ENCODE peak calls at places on chromosomes 2 and 18, in five cellular contexts. V, F, A, S and D are unnamed samples.
A peak's percentile ranks its signal among the peaks of the same experiment; 100 is the strongest.

GRCh38 chr2:168401048-168401556 is 55.0 kb upstream of the CERS6 start:
- DNase-seq in V (no peak), F (no peak), A (no peak), S (no peak), D (no peak)

GRCh38 chr2:9536504-9536903 is 19.1 kb downstream of the ADAM17 start:
- DNase-seq in V (no peak), F (no peak), A (no peak), S (no peak), D (no peak)

GRCh38 chr2:85131116-85131515 is 2.1 kb upstream of the TCF7L1 start:
- DNase-seq in V (no peak), F (no peak), A (no peak), S (no peak), D (no peak)

GRCh38 chr2:45289018-45289417 is 279.8 kb upstream of the SIX2 start:
- DNase-seq in V (no peak), F (no peak), A (no peak), S (no peak), D (no peak)

GRCh38 chr18:26088482-26088881 is 1.9 kb downstream of the SS18 start:
- DNase-seq in V (no peak), F (no peak), A (no peak), S (no peak), D (no peak)

GRCh38 chr2:210210185-210210584 is 15.1 kb downstream of the ACADL start:
- DNase-seq in V (no peak), F (no peak), A (no peak), S (no peak), D (no peak)

GRCh38 chr2:212402316-212402715 is 136.3 kb downstream of the ERBB4 start:
- DNase-seq in V (no peak), F (no peak), A (no peak), S (no peak), D (no peak)

GRCh38 chr2:62178741-62179271 is 17.1 kb upstream of the B3GNT2 start:
- DNase-seq in V (no peak), F (peak; percentile 13), A (no peak), S (no peak), D (no peak)

GRCh38 chr18:7856099-7856498 is 289.0 kb downstream of the PTPRM start:
- DNase-seq in V (no peak), F (no peak), A (no peak), S (no peak), D (no peak)

GRCh38 chr2:71506222-71506621 is 52.9 kb downstream of the DYSF start:
- DNase-seq in V (no peak), F (no peak), A (no peak), S (no peak), D (no peak)

GRCh38 chr2:19810148-19810547 is 91.6 kb downstream of the TTC32 start:
- DNase-seq in V (no peak), F (no peak), A (no peak), S (no peak), D (no peak)

GRCh38 chr2:3610415-3610814 is 15.5 kb downstream of the COLEC11 start:
- DNase-seq in V (no peak), F (no peak), A (peak; percentile 8), S (peak; percentile 30), D (no peak)

GRCh38 chr2:48530033-48530804 is at the start of gene STON1:
- DNase-seq in V (peak; percentile 39), F (peak; percentile 45), A (peak; percentile 56), S (peak; percentile 50), D (peak; percentile 38)

GRCh38 chr2:50719837-50720694 is 311.9 kb downstream of the NRXN1 start:
- DNase-seq in V (no peak), F (no peak), A (no peak), S (no peak), D (no peak)

GRCh38 chr2:213067888-213068287 is 83.5 kb downstream of the IKZF2 start:
- DNase-seq in V (no peak), F (no peak), A (no peak), S (no peak), D (no peak)

GRCh38 chr2:43340066-43340465 is 113.7 kb upstream of the ZFP36L2 start:
- DNase-seq in V (no peak), F (no peak), A (no peak), S (no peak), D (no peak)

GRCh38 chr2:11585071-11585470 is 51.2 kb downstream of the GREB1 start:
- DNase-seq in V (no peak), F (no peak), A (no peak), S (no peak), D (no peak)

GRCh38 chr2:143807677-143808076 is 678.5 kb downstream of the ARHGAP15 start:
- DNase-seq in V (peak; percentile 7), F (peak; percentile 11), A (no peak), S (no peak), D (no peak)

GRCh38 chr18:31512203-31512764 is 14.3 kb downstream of the DSG2 start:
- DNase-seq in V (peak; percentile 84), F (peak; percentile 13), A (no peak), S (peak; percentile 81), D (no peak)

GRCh38 chr18:36814994-36815393 is 13.8 kb downstream of the TPGS2 start:
- DNase-seq in V (no peak), F (peak; percentile 38), A (no peak), S (no peak), D (no peak)

GRCh38 chr18:13446581-13447470 is 228.3 kb downstream of the LDLRAD4 start:
- DNase-seq in V (no peak), F (no peak), A (no peak), S (no peak), D (no peak)

GRCh38 chr2:207867075-207867474 is 97.4 kb upstream of the FZD5 start:
- DNase-seq in V (no peak), F (no peak), A (no peak), S (no peak), D (no peak)

GRCh38 chr2:163471947-163472346 is 263.9 kb downstream of the FIGN start:
- DNase-seq in V (no peak), F (no peak), A (peak; percentile 15), S (no peak), D (no peak)

GRCh38 chr18:22488554-22488953 is 70.8 kb upstream of the CTAGE1 start:
- DNase-seq in V (no peak), F (peak; percentile 24), A (no peak), S (no peak), D (no peak)

GRCh38 chr2:59584958-59585357 is 968.5 kb downstream of the BCL11A start:
- DNase-seq in V (peak; percentile 8), F (no peak), A (no peak), S (no peak), D (no peak)

GRCh38 chr2:197349699-197350098 is 39.1 kb upstream of the ANKRD44 start:
- DNase-seq in V (no peak), F (no peak), A (no peak), S (no peak), D (no peak)

GRCh38 chr2:185583058-185583816 is 155.4 kb upstream of the FSIP2 start:
- DNase-seq in V (no peak), F (no peak), A (no peak), S (no peak), D (no peak)

GRCh38 chr2:119158563-119159347 is at the start of gene C1QL2:
- DNase-seq in V (no peak), F (no peak), A (no peak), S (no peak), D (no peak)

GRCh38 chr18:23835076-23835475 is 145.8 kb downstream of the LAMA3 start:
- DNase-seq in V (no peak), F (no peak), A (no peak), S (no peak), D (no peak)

GRCh38 chr2:107278672-107279071 is 392.7 kb upstream of the ST6GAL2 start:
- DNase-seq in V (no peak), F (no peak), A (no peak), S (no peak), D (no peak)

GRCh38 chr2:215920244-215921100 is 92.9 kb downstream of the MREG start:
- DNase-seq in V (peak; percentile 72), F (peak; percentile 60), A (peak; percentile 67), S (peak; percentile 52), D (peak; percentile 39)

GRCh38 chr2:86249843-86250402 is 50.7 kb downstream of the MRPL35 start:
- DNase-seq in V (peak; percentile 54), F (peak; percentile 25), A (no peak), S (peak; percentile 65), D (no peak)

DNA sequence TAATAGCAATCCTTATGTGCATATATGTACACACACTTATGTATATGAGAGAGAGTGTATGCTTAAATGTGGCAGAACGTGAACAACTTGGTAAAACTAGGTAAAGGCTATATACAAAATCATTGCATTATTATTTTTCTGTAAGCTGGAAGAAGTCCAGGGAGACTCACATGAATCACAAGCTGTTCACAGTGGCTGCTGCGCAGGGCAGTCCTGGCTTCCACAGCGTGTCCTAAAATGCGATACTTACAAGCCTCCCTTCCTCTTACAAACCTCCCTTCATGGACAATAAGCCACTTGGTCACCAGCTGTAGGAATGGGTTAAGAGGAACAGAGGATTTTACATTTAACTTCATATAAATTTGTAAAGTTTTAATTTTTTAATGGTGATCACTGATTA is 114.9 kb upstream of the AGAP1 start:
- DNase-seq in V (no peak), F (no peak), A (no peak), S (no peak), D (no peak)
- TF ChIP-seq POLR2A in V (no peak), F (no peak), A (no peak), S (no peak), D (no peak)

DNA sequence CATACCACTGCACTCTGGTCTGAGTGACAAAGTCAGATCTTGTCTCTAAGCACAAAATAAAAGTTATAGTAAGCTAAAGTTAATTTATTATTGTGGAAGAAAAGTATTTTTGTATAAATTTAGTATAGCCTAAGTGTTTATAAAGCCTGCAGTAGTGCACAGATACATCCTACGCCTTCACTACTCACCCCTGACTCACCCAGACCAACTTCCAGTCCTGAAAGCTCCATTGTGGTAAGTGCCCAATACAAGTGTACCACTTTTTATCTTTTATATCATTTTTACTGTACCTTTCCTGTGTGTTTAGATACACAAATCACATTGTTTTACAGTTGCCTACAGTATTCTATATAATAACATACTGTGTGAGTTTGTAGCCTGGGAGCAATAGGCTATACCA is 57.5 kb downstream of the UBE2E3 start:
- DNase-seq in V (no peak), F (no peak), A (no peak), S (no peak), D (no peak)
- TF ChIP-seq POLR2A in V (no peak), F (no peak), A (no peak), S (no peak), D (no peak)

DNA sequence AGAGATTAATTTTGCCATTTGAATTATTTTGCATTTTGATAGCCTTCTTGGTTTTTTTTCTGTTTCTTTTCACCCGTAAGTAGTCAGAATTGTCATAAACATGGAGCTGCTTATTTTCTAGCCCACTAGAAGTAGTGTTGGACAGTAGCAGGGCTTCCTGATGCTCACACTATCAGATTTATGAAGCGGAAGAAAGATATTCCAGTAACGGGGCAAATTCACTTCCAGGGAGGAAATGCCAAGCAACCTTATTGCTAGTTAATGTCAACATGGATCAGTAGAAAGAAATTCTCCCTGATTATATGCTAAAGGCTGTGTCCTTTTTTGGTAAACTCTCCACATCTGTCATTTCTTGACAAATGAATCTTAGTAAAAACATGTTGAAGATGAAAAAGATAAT is 19.2 kb upstream of the ADAM23 start:
- DNase-seq in V (no peak), F (no peak), A (no peak), S (no peak), D (no peak)
- TF ChIP-seq POLR2A in V (no peak), F (no peak), A (no peak), S (no peak), D (no peak)

DNA sequence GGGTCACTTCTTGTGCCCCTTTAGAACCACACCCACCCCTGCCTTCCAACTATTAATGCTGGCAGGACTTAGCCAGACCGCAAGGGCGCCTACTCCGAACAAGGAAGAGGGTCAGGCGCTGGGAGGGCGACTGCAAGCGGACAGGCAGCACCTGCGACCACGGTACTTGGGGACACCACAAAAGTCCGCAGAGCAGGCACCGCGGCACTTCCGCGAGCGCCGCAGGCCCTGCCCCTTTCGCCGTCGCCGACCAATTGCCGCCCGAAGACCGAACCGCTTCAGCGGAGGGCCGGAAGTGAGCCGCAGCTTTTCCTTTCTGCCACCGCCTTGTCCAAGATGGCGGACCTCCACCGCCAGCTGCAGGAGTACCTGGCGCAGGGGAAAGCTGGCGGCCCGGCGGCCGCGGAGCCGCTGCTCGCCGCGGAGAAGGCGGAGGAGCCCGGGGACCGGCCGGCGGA is at the start of gene SFT2D3:
- DNase-seq in V (peak; percentile 95), F (peak; percentile 93), A (peak; percentile 91), S (peak; percentile 95), D (peak; percentile 92)
- TF ChIP-seq POLR2A in V (peak; percentile 96), F (peak; percentile 97), A (peak; percentile 95), S (peak; percentile 91), D (peak; percentile 99)